ENCODE peak calls at places on chromosomes 3 and 15, in six cellular contexts. W is A549, S is K562, E is HepG2, B is endothelial cell of umbilical vein, F is H1. L is an unnamed sample.

GRCh38 chr3:141452773-141453172 is 34.1 kb upstream of the RASA2 start:
- DNase-seq in S (no peak), F (no peak), E (no peak), W (no peak), B (no peak), L (no peak)

GRCh38 chr15:43948691-43949325 is 122.0 kb downstream of the WDR76 start:
- DNase-seq in W (no peak), B (no peak), F (no peak), E (no peak), S (no peak), L (no peak)

GRCh38 chr3:127786358-127787070 is 35.8 kb downstream of the MGLL start:
- DNase-seq in W (no peak), S (no peak), E (no peak), F (no peak), B (no peak), L (no peak)

GRCh38 chr15:101651753-101652097 is 456 bp downstream of the TM2D3 start:
- DNase-seq in W (peak), B (peak), S (no peak), F (no peak), E (peak), L (no peak)

GRCh38 chr15:94584833-94585244 is 353.5 kb downstream of the MCTP2 start:
- DNase-seq in F (no peak), E (no peak), B (peak), S (peak), W (no peak), L (no peak)

GRCh38 chr3:170997966-170998913 is 28.3 kb downstream of the SLC2A2 start:
- DNase-seq in F (no peak), W (no peak), B (peak), E (peak), S (no peak), L (no peak)

GRCh38 chr15:71125831-71126453 is 10.7 kb downstream of the THSD4 start:
- DNase-seq in B (no peak), F (no peak), W (peak), S (peak), E (peak), L (peak)

GRCh38 chr3:47877288-47877687 is 74.3 kb downstream of the DHX30 start:
- DNase-seq in W (no peak), F (no peak), B (peak), E (no peak), S (no peak), L (no peak)

GRCh38 chr3:51975857-51976549 is 1.1 kb downstream of the ABHD14A start:
- DNase-seq in F (no peak), E (peak), S (peak), B (peak), W (no peak), L (peak)

GRCh38 chr15:99703603-99704443 is 29.4 kb downstream of the LYSMD4 start:
- DNase-seq in B (peak), W (peak), E (peak), S (peak), F (no peak), L (no peak)

GRCh38 chr3:117520582-117520981 is 811.0 kb downstream of the TUSC7 start:
- DNase-seq in S (no peak), F (no peak), W (no peak), B (no peak), E (no peak), L (no peak)

GRCh38 chr15:96974761-96975160 is 644.3 kb downstream of the NR2F2 start:
- DNase-seq in S (no peak), E (no peak), B (peak), F (no peak), W (no peak), L (no peak)

GRCh38 chr15:82197734-82198594 is 64.6 kb downstream of the EFL1 start:
- DNase-seq in E (peak), F (peak), W (peak), S (peak), B (peak), L (peak)

GRCh38 chr3:37145607-37146006 is 28.8 kb downstream of the LRRFIP2 start:
- DNase-seq in F (no peak), E (no peak), W (no peak), S (no peak), B (peak), L (no peak)

GRCh38 chr3:99084825-99085224 is 183.3 kb upstream of the DCBLD2 start:
- DNase-seq in S (no peak), W (no peak), F (no peak), E (no peak), B (no peak), L (no peak)

GRCh38 chr3:187843654-187844053 is 98.4 kb upstream of the BCL6 start:
- DNase-seq in B (no peak), S (no peak), F (no peak), E (no peak), W (no peak), L (no peak)

GRCh38 chr3:123042413-123042812 is 14.8 kb upstream of the SEMA5B start:
- DNase-seq in B (no peak), F (no peak), W (no peak), E (no peak), S (no peak), L (no peak)

GRCh38 chr3:155946178-155946577 is 75.7 kb downstream of the GMPS start:
- DNase-seq in E (peak), W (no peak), S (no peak), F (no peak), B (no peak), L (no peak)

DNA sequence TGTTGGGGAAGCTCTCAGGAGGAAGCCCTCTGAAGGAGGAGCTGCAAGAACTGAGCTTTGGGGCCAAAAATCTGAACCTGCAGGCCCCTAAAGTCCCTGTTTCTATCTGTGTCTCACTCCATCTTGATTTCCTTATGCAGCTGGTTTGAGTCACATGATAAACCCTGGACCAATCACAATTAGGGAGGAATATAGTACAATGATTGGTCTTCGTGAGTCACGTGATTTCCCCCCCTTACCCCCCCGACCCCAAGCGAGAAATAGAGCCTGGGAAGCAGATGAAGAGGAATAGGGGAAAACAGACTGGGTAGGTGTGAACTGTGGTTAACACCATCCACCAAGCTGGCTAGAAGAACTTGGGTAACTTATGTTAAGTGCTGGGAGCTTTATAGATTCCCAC is 12.9 kb downstream of the CRABP1 start:
- DNase-seq in S (peak), E (peak), F (no peak), W (peak), B (no peak), L (no peak)
- TF ChIP-seq JUN in S (no peak), E (no peak), F (no peak), W (no peak), B (no peak), L (no peak)

DNA sequence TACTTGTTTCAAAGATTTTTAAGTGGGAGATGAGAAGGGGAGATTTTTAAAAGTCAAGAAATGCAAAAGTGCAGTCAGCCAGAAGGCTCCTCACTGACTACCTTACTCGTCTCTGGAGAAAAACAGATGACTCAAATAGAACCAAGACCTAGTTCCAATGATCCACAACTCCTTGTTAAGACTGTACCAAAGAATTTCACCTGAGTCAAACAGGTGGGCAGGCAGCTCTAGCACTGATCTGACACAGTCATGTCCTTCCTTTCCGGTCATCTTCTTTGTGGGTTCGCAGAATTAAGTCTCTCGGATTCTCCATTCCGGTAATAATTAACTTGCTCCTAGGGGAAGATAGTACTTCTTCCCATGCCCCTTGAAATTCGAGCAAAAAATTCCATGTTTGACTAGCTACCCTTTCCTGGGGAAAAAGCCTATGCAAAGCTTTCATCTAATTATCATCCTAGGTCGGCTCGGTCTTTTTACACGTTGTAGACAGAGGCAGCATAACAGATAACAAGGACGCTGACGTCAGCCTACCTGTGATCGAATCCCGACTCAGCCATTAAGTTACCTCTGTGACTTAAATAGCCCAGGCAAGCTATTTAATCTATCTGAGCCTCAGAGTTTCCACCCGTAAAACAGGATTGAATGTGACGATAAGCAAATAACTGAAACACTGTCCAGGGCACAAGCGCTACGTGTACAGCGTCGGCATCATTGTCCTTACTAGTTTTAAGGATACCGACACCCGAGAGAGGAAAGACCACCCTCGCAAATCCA is 746 bp downstream of the SELENOK start:
- DNase-seq in F (no peak), B (peak), E (peak), W (peak), S (peak), L (no peak)
- TF ChIP-seq JUN in F (no peak), B (no peak), E (no peak), W (no peak), S (no peak), L (no peak)

GRCh38 chr3:29279276-29279675 is 1.6 kb upstream of the RBMS3 start:
- DNase-seq in S (no peak), F (no peak), E (no peak), B (no peak), W (no peak), L (no peak)
- TF ChIP-seq JUN in S (no peak), F (no peak), E (no peak), B (no peak), W (no peak), L (no peak)

GRCh38 chr3:55203006-55203405 is 275.1 kb upstream of the LRTM1 start:
- DNase-seq in E (no peak), W (no peak), B (no peak), S (no peak), F (no peak), L (no peak)

GRCh38 chr3:55202320-55202719 is 274.5 kb upstream of the LRTM1 start:
- DNase-seq in S (no peak), B (no peak), W (no peak), E (no peak), F (no peak), L (no peak)

GRCh38 chr3:55201729-55202128 is 273.9 kb upstream of the LRTM1 start:
- DNase-seq in F (no peak), E (no peak), B (no peak), W (no peak), S (no peak), L (no peak)

GRCh38 chr3:55200916-55201315 is 273.1 kb upstream of the LRTM1 start:
- DNase-seq in S (no peak), F (no peak), E (no peak), W (no peak), B (no peak), L (no peak)

GRCh38 chr3:55198554-55198953 is 270.7 kb upstream of the LRTM1 start:
- DNase-seq in B (no peak), F (no peak), E (no peak), S (no peak), W (no peak), L (no peak)
- TF ChIP-seq JUN in B (no peak), F (no peak), E (no peak), S (no peak), W (no peak), L (no peak)

DNA sequence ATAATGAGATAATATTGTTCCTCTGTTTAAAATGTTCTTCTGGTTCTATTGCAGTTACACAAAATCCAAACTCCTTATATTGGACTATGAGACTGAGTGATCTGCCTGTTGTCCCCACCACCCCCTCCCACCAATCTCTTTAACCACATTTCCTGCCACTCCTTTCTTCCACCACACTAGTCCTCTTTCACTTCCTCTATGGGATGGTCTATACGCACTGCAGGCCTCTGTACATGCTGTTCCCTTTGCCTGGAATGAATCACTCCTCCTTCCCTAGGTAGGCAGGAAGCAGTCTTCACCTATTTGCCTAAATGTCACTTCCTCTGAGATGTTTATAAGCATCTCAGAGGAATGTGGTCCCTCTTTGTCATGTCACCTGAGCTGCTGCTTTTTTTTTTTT is 4.0 kb downstream of the MAP2K1 start:
- DNase-seq in S (peak), E (no peak), F (no peak), B (no peak), W (no peak), L (no peak)
- TF ChIP-seq JUN in S (no peak), E (no peak), F (no peak), B (no peak), W (no peak), L (no peak)

L was measured in WTC11.